ENCODE peak calls at places on chromosomes 4 and X, in nine cellular contexts. One of them, this sample, is unnamed.

GRCh38 chr4:48127882-48128394 is 6.1 kb downstream of the TXK start:
- DNase-seq in fibroblast of lung: peak
- DNase-seq in NCI-H1436: peak
- DNase-seq in A549: peak
- DNase-seq in stimulated activated CD4-positive, alpha-beta T cell treated with anti-CD3 and anti-CD28 coated beads, Interleukin-2, amount 100 ng/mL, for 48 hours: peak
- DNase-seq in NCI-H345: peak
- DNase-seq in K562: peak
- DNase-seq in cerebellar nuclear complex: no peak
- DNase-seq in stimulated activated naive CD4-positive, alpha-beta T cell: peak
- DNase-seq in this sample: peak

GRCh38 chr4:159871141-159871540 is 768.3 kb downstream of the RAPGEF2 start:
- DNase-seq in fibroblast of lung: peak
- DNase-seq in NCI-H1436: no peak
- DNase-seq in A549: no peak
- DNase-seq in stimulated activated CD4-positive, alpha-beta T cell treated with anti-CD3 and anti-CD28 coated beads, Interleukin-2, amount 100 ng/mL, for 48 hours: no peak
- DNase-seq in NCI-H345: no peak
- DNase-seq in K562: no peak
- DNase-seq in cerebellar nuclear complex: no peak
- DNase-seq in stimulated activated naive CD4-positive, alpha-beta T cell: no peak
- DNase-seq in this sample: no peak

GRCh38 chrX:147899715-147900114 is 12.0 kb upstream of the FMR1 start:
- DNase-seq in fibroblast of lung: no peak
- DNase-seq in NCI-H1436: no peak
- DNase-seq in A549: no peak
- DNase-seq in stimulated activated CD4-positive, alpha-beta T cell treated with anti-CD3 and anti-CD28 coated beads, Interleukin-2, amount 100 ng/mL, for 48 hours: no peak
- DNase-seq in NCI-H345: peak
- DNase-seq in K562: no peak
- DNase-seq in cerebellar nuclear complex: no peak
- DNase-seq in stimulated activated naive CD4-positive, alpha-beta T cell: no peak
- DNase-seq in this sample: no peak

GRCh38 chrX:114930227-114930626 is 87.2 kb downstream of the IL13RA2 start:
- DNase-seq in fibroblast of lung: no peak
- DNase-seq in NCI-H1436: no peak
- DNase-seq in A549: no peak
- DNase-seq in stimulated activated CD4-positive, alpha-beta T cell treated with anti-CD3 and anti-CD28 coated beads, Interleukin-2, amount 100 ng/mL, for 48 hours: no peak
- DNase-seq in NCI-H345: no peak
- DNase-seq in K562: no peak
- DNase-seq in cerebellar nuclear complex: no peak
- DNase-seq in stimulated activated naive CD4-positive, alpha-beta T cell: no peak
- DNase-seq in this sample: no peak

GRCh38 chrX:111431007-111431406 is 19.0 kb upstream of the DCX start:
- DNase-seq in fibroblast of lung: no peak
- DNase-seq in NCI-H1436: no peak
- DNase-seq in A549: no peak
- DNase-seq in stimulated activated CD4-positive, alpha-beta T cell treated with anti-CD3 and anti-CD28 coated beads, Interleukin-2, amount 100 ng/mL, for 48 hours: no peak
- DNase-seq in NCI-H345: peak
- DNase-seq in K562: no peak
- DNase-seq in cerebellar nuclear complex: no peak
- DNase-seq in stimulated activated naive CD4-positive, alpha-beta T cell: no peak
- DNase-seq in this sample: no peak

GRCh38 chr4:94354474-94354896 is 11.8 kb upstream of the HPGDS start:
- DNase-seq in fibroblast of lung: no peak
- DNase-seq in NCI-H1436: no peak
- DNase-seq in A549: no peak
- DNase-seq in stimulated activated CD4-positive, alpha-beta T cell treated with anti-CD3 and anti-CD28 coated beads, Interleukin-2, amount 100 ng/mL, for 48 hours: no peak
- DNase-seq in NCI-H345: no peak
- DNase-seq in K562: no peak
- DNase-seq in cerebellar nuclear complex: no peak
- DNase-seq in stimulated activated naive CD4-positive, alpha-beta T cell: no peak
- DNase-seq in this sample: no peak

GRCh38 chrX:129522184-129523059 is 868 bp downstream of the SMARCA1 start:
- DNase-seq in fibroblast of lung: peak
- DNase-seq in NCI-H1436: peak
- DNase-seq in A549: peak
- DNase-seq in stimulated activated CD4-positive, alpha-beta T cell treated with anti-CD3 and anti-CD28 coated beads, Interleukin-2, amount 100 ng/mL, for 48 hours: no peak
- DNase-seq in NCI-H345: peak
- DNase-seq in K562: peak
- DNase-seq in cerebellar nuclear complex: peak
- DNase-seq in stimulated activated naive CD4-positive, alpha-beta T cell: no peak
- DNase-seq in this sample: peak

GRCh38 chrX:54043084-54043483 is 1.2 kb downstream of the PHF8 start:
- DNase-seq in fibroblast of lung: no peak
- DNase-seq in NCI-H1436: no peak
- DNase-seq in A549: no peak
- DNase-seq in stimulated activated CD4-positive, alpha-beta T cell treated with anti-CD3 and anti-CD28 coated beads, Interleukin-2, amount 100 ng/mL, for 48 hours: no peak
- DNase-seq in NCI-H345: no peak
- DNase-seq in K562: no peak
- DNase-seq in cerebellar nuclear complex: no peak
- DNase-seq in stimulated activated naive CD4-positive, alpha-beta T cell: no peak
- DNase-seq in this sample: no peak

GRCh38 chr4:3246458-3247398 is 2.2 kb upstream of the MSANTD1 start:
- DNase-seq in fibroblast of lung: no peak
- DNase-seq in NCI-H1436: no peak
- DNase-seq in A549: no peak
- DNase-seq in stimulated activated CD4-positive, alpha-beta T cell treated with anti-CD3 and anti-CD28 coated beads, Interleukin-2, amount 100 ng/mL, for 48 hours: no peak
- DNase-seq in NCI-H345: no peak
- DNase-seq in K562: no peak
- DNase-seq in cerebellar nuclear complex: no peak
- DNase-seq in stimulated activated naive CD4-positive, alpha-beta T cell: no peak
- DNase-seq in this sample: no peak

GRCh38 chr4:139675156-139675555 is 9.5 kb downstream of the MGST2 start:
- DNase-seq in fibroblast of lung: no peak
- DNase-seq in NCI-H1436: no peak
- DNase-seq in A549: no peak
- DNase-seq in stimulated activated CD4-positive, alpha-beta T cell treated with anti-CD3 and anti-CD28 coated beads, Interleukin-2, amount 100 ng/mL, for 48 hours: no peak
- DNase-seq in NCI-H345: no peak
- DNase-seq in K562: no peak
- DNase-seq in cerebellar nuclear complex: no peak
- DNase-seq in stimulated activated naive CD4-positive, alpha-beta T cell: no peak
- DNase-seq in this sample: no peak

GRCh38 chrX:10103023-10103422 is 53.8 kb upstream of the CLCN4 start:
- DNase-seq in fibroblast of lung: peak
- DNase-seq in NCI-H1436: no peak
- DNase-seq in A549: no peak
- DNase-seq in stimulated activated CD4-positive, alpha-beta T cell treated with anti-CD3 and anti-CD28 coated beads, Interleukin-2, amount 100 ng/mL, for 48 hours: no peak
- DNase-seq in NCI-H345: no peak
- DNase-seq in K562: no peak
- DNase-seq in cerebellar nuclear complex: no peak
- DNase-seq in stimulated activated naive CD4-positive, alpha-beta T cell: no peak
- DNase-seq in this sample: no peak

GRCh38 chrX:97639526-97639925 is 755.8 kb downstream of the RPA4 start:
- DNase-seq in fibroblast of lung: no peak
- DNase-seq in NCI-H1436: peak
- DNase-seq in A549: no peak
- DNase-seq in stimulated activated CD4-positive, alpha-beta T cell treated with anti-CD3 and anti-CD28 coated beads, Interleukin-2, amount 100 ng/mL, for 48 hours: no peak
- DNase-seq in NCI-H345: peak
- DNase-seq in K562: no peak
- DNase-seq in cerebellar nuclear complex: no peak
- DNase-seq in stimulated activated naive CD4-positive, alpha-beta T cell: no peak
- DNase-seq in this sample: no peak

GRCh38 chr4:151530230-151530629 is 121.3 kb downstream of the FHIP1A start:
- DNase-seq in fibroblast of lung: peak
- DNase-seq in NCI-H1436: no peak
- DNase-seq in A549: no peak
- DNase-seq in stimulated activated CD4-positive, alpha-beta T cell treated with anti-CD3 and anti-CD28 coated beads, Interleukin-2, amount 100 ng/mL, for 48 hours: no peak
- DNase-seq in NCI-H345: no peak
- DNase-seq in K562: no peak
- DNase-seq in cerebellar nuclear complex: no peak
- DNase-seq in stimulated activated naive CD4-positive, alpha-beta T cell: no peak
- DNase-seq in this sample: no peak

GRCh38 chrX:134026732-134027311 is 41.4 kb upstream of the GPC3 start:
- DNase-seq in fibroblast of lung: peak
- DNase-seq in NCI-H1436: no peak
- DNase-seq in A549: peak
- DNase-seq in stimulated activated CD4-positive, alpha-beta T cell treated with anti-CD3 and anti-CD28 coated beads, Interleukin-2, amount 100 ng/mL, for 48 hours: peak
- DNase-seq in NCI-H345: peak
- DNase-seq in K562: peak
- DNase-seq in cerebellar nuclear complex: no peak
- DNase-seq in stimulated activated naive CD4-positive, alpha-beta T cell: no peak
- DNase-seq in this sample: peak

GRCh38 chr4:71026086-71026485 is 32.6 kb downstream of the DCK start:
- DNase-seq in fibroblast of lung: peak
- DNase-seq in NCI-H1436: no peak
- DNase-seq in A549: peak
- DNase-seq in stimulated activated CD4-positive, alpha-beta T cell treated with anti-CD3 and anti-CD28 coated beads, Interleukin-2, amount 100 ng/mL, for 48 hours: no peak
- DNase-seq in NCI-H345: no peak
- DNase-seq in K562: peak
- DNase-seq in cerebellar nuclear complex: no peak
- DNase-seq in stimulated activated naive CD4-positive, alpha-beta T cell: no peak
- DNase-seq in this sample: no peak

GRCh38 chr4:78039678-78040077 is 17.4 kb upstream of the FRAS1 start:
- DNase-seq in fibroblast of lung: no peak
- DNase-seq in NCI-H1436: no peak
- DNase-seq in A549: no peak
- DNase-seq in stimulated activated CD4-positive, alpha-beta T cell treated with anti-CD3 and anti-CD28 coated beads, Interleukin-2, amount 100 ng/mL, for 48 hours: no peak
- DNase-seq in NCI-H345: no peak
- DNase-seq in K562: no peak
- DNase-seq in cerebellar nuclear complex: no peak
- DNase-seq in stimulated activated naive CD4-positive, alpha-beta T cell: no peak
- DNase-seq in this sample: no peak

GRCh38 chr4:154049457-154050181 is 260.7 kb upstream of the SFRP2 start:
- DNase-seq in fibroblast of lung: peak
- DNase-seq in NCI-H1436: no peak
- DNase-seq in A549: peak
- DNase-seq in stimulated activated CD4-positive, alpha-beta T cell treated with anti-CD3 and anti-CD28 coated beads, Interleukin-2, amount 100 ng/mL, for 48 hours: no peak
- DNase-seq in NCI-H345: no peak
- DNase-seq in K562: peak
- DNase-seq in cerebellar nuclear complex: no peak
- DNase-seq in stimulated activated naive CD4-positive, alpha-beta T cell: no peak
- DNase-seq in this sample: no peak

GRCh38 chr4:16682996-16683395 is 215.4 kb downstream of the LDB2 start:
- DNase-seq in fibroblast of lung: no peak
- DNase-seq in NCI-H1436: no peak
- DNase-seq in A549: no peak
- DNase-seq in stimulated activated CD4-positive, alpha-beta T cell treated with anti-CD3 and anti-CD28 coated beads, Interleukin-2, amount 100 ng/mL, for 48 hours: no peak
- DNase-seq in NCI-H345: no peak
- DNase-seq in K562: no peak
- DNase-seq in cerebellar nuclear complex: no peak
- DNase-seq in stimulated activated naive CD4-positive, alpha-beta T cell: no peak
- DNase-seq in this sample: no peak

GRCh38 chrX:18983711-18984380 is at the start of gene PHKA2:
- DNase-seq in fibroblast of lung: no peak
- DNase-seq in NCI-H1436: no peak
- DNase-seq in A549: no peak
- DNase-seq in stimulated activated CD4-positive, alpha-beta T cell treated with anti-CD3 and anti-CD28 coated beads, Interleukin-2, amount 100 ng/mL, for 48 hours: peak
- DNase-seq in NCI-H345: peak
- DNase-seq in K562: peak
- DNase-seq in cerebellar nuclear complex: no peak
- DNase-seq in stimulated activated naive CD4-positive, alpha-beta T cell: no peak
- DNase-seq in this sample: peak

This sample was measured in progenitor cell of endocrine pancreas.